ENCODE peak calls at places on chromosomes 6 and 20, in nine cellular contexts. Q is cardiac muscle cell, C is GF-D8, U is astrocyte of the spinal cord, F is OCI-LY7, G is fibroblast of pulmonary artery, I is RWPE1, P is epithelial cell of proximal tubule, W is DMS153. T is an unnamed sample.

GRCh38 chr6:41189968-41190367 is 11.0 kb downstream of the TREML2 start:
- DNase-seq in I (no peak), G (no peak), U (no peak), Q (no peak), P (no peak), F (no peak), C (no peak), W (no peak), T (no peak)

GRCh38 chr20:62405108-62405980 is 1.7 kb downstream of the CABLES2 start:
- DNase-seq in U (peak; percentile 22), Q (peak; percentile 62), W (no peak), C (peak; percentile 3), F (no peak), G (peak; percentile 79), P (no peak), I (peak; percentile 73), T (no peak)

GRCh38 chr6:17305219-17306001 is 24.2 kb downstream of the RBM24 start:
- DNase-seq in I (no peak), U (peak; percentile 66), Q (no peak), F (no peak), P (no peak), G (peak; percentile 61), W (no peak), C (no peak), T (no peak)

GRCh38 chr6:240151-240550 is 52.1 kb upstream of the DUSP22 start:
- DNase-seq in I (no peak), Q (no peak), F (no peak), W (no peak), C (no peak), P (no peak), U (no peak), G (no peak), T (no peak)

GRCh38 chr20:62918137-62918536 is 8.2 kb downstream of the DIDO1 start:
- DNase-seq in Q (no peak), U (no peak), C (no peak), F (peak; percentile 82), G (no peak), I (no peak), W (no peak), P (no peak), T (no peak)

GRCh38 chr6:13188306-13188705 is 140.0 kb downstream of the TBC1D7 start:
- DNase-seq in W (no peak), I (no peak), Q (no peak), F (no peak), U (no peak), G (no peak), C (no peak), P (no peak), T (no peak)

GRCh38 chr6:169619650-169620049 is 82.2 kb downstream of the WDR27 start:
- DNase-seq in U (no peak), Q (no peak), C (no peak), I (no peak), W (no peak), G (peak; percentile 26), F (no peak), P (no peak), T (no peak)

GRCh38 chr6:87277123-87277522 is 45.3 kb upstream of the SMIM8 start:
- DNase-seq in F (peak; percentile 37), Q (peak; percentile 10), I (no peak), W (no peak), P (no peak), U (no peak), C (peak; percentile 10), G (peak; percentile 27), T (peak; percentile 6)

GRCh38 chr6:107941627-107942026 is 16.4 kb downstream of the SEC63 start:
- DNase-seq in F (no peak), C (no peak), I (no peak), G (no peak), U (no peak), W (no peak), Q (peak; percentile 52), P (no peak), T (no peak)

GRCh38 chr6:155248021-155249001 is 15.5 kb upstream of the CLDN20 start:
- DNase-seq in C (no peak), U (peak; percentile 78), P (no peak), G (peak; percentile 78), I (peak; percentile 73), F (peak; percentile 63), W (no peak), Q (peak; percentile 43), T (peak; percentile 66)

GRCh38 chr20:58694241-58695083 is 1.9 kb downstream of the NPEPL1 start:
- DNase-seq in P (no peak), G (no peak), F (no peak), W (no peak), Q (no peak), U (no peak), C (no peak), I (no peak), T (no peak)

GRCh38 chr6:136035378-136036070 is 184.0 kb downstream of the PDE7B start:
- DNase-seq in W (no peak), I (no peak), G (peak; percentile 95), P (peak; percentile 20), Q (no peak), F (no peak), C (no peak), U (peak; percentile 47), T (no peak)

GRCh38 chr6:107740496-107741190 is 83.5 kb downstream of the SCML4 start:
- DNase-seq in G (no peak), P (no peak), I (no peak), U (no peak), F (peak; percentile 48), Q (no peak), W (no peak), C (no peak), T (no peak)

GRCh38 chr6:124881898-124882579 is 80.2 kb upstream of the RNF217 start:
- DNase-seq in I (no peak), U (peak; percentile 16), W (no peak), Q (peak; percentile 13), G (peak; percentile 72), P (no peak), C (no peak), F (no peak), T (no peak)

GRCh38 chr6:82507112-82507511 is 143.5 kb downstream of the TPBG start:
- DNase-seq in I (no peak), C (no peak), G (peak; percentile 40), U (peak; percentile 11), P (no peak), Q (no peak), F (no peak), W (no peak), T (no peak)

GRCh38 chr6:79737172-79737571 is 106.0 kb downstream of the SH3BGRL2 start:
- DNase-seq in G (peak; percentile 33), Q (no peak), F (no peak), U (peak; percentile 15), P (no peak), I (no peak), C (no peak), W (peak; percentile 61), T (no peak)

GRCh38 chr20:62887860-62888239 is 26.2 kb upstream of the TCFL5 start:
- DNase-seq in F (no peak), C (no peak), I (no peak), U (no peak), W (no peak), P (no peak), G (no peak), Q (no peak), T (no peak)

GRCh38 chr6:151681426-151682059 is 125.9 kb upstream of the ESR1 start:
- DNase-seq in F (no peak), I (no peak), Q (no peak), P (no peak), G (peak; percentile 64), U (no peak), W (no peak), C (no peak), T (no peak)

GRCh38 chr20:34754611-34755010 is 50.5 kb downstream of the TP53INP2 start:
- DNase-seq in P (no peak), I (no peak), F (no peak), W (no peak), G (no peak), Q (no peak), U (no peak), C (no peak), T (no peak)

GRCh38 chr20:32820698-32821378 is 1.1 kb downstream of the MAPRE1 start:
- DNase-seq in C (no peak), Q (no peak), W (no peak), F (peak; percentile 63), G (no peak), U (no peak), P (no peak), I (peak; percentile 25), T (no peak)

GRCh38 chr6:134138226-134138975 is 86.0 kb upstream of the SLC2A12 start:
- DNase-seq in W (no peak), C (no peak), U (no peak), Q (no peak), G (peak; percentile 16), I (no peak), F (no peak), P (no peak), T (no peak)

GRCh38 chr6:166456360-166457156 is 73.8 kb upstream of the MPC1 start:
- DNase-seq in W (no peak), C (no peak), Q (no peak), P (peak; percentile 7), F (peak; percentile 46), G (peak; percentile 47), I (no peak), U (peak; percentile 39), T (no peak)

GRCh38 chr6:133671376-133671775 is 217.5 kb upstream of the TCF21 start:
- DNase-seq in G (no peak), W (no peak), U (no peak), P (no peak), F (no peak), C (no peak), Q (no peak), I (no peak), T (no peak)

GRCh38 chr6:32852018-32852843 is 1.3 kb downstream of the TAP1 start:
- DNase-seq in G (peak; percentile 4), F (no peak), P (no peak), U (peak; percentile 2), C (no peak), Q (no peak), W (no peak), I (peak; percentile 20), T (no peak)

GRCh38 chr6:169453221-169453620 is 199.6 kb upstream of the THBS2 start:
- DNase-seq in W (no peak), F (no peak), I (no peak), P (no peak), G (no peak), U (no peak), Q (no peak), C (no peak), T (no peak)

GRCh38 chr6:14277405-14277930 is 159.9 kb downstream of the CD83 start:
- DNase-seq in G (no peak), F (no peak), C (no peak), P (no peak), U (no peak), I (no peak), W (no peak), Q (no peak), T (no peak)

GRCh38 chr6:150403458-150404245 is 34.8 kb downstream of the IYD start:
- DNase-seq in I (peak; percentile 42), P (peak; percentile 74), F (no peak), U (peak; percentile 95), W (peak; percentile 20), G (peak; percentile 98), C (no peak), Q (no peak), T (no peak)